ENCODE peak calls at places on chromosome 16, in six cellular contexts. Q is K562, T is H1, U is HepG2, F is GM12892, L is GM12878. Y is an unnamed sample.

GRCh38 chr16:50802000-50802399 is 60.1 kb downstream of the CYLD start:
- DNase-seq in F (no peak), T (no peak), U (no peak), Q (no peak), L (no peak), Y (no peak)

GRCh38 chr16:565420-566330 is 1.1 kb upstream of the NHLRC4 start:
- DNase-seq in F (no peak), U (no peak), L (no peak), Q (no peak), T (no peak), Y (no peak)

GRCh38 chr16:23905027-23905426 is 69.2 kb downstream of the PRKCB start:
- DNase-seq in L (no peak), Q (no peak), U (no peak), T (no peak), F (no peak), Y (no peak)

GRCh38 chr16:28180660-28181556 is 30.9 kb downstream of the XPO6 start:
- DNase-seq in F (no peak), U (no peak), Q (no peak), L (no peak), T (no peak), Y (no peak)

GRCh38 chr16:31134091-31134571 is 1.4 kb downstream of the PRSS8 start:
- DNase-seq in F (no peak), Q (peak), L (no peak), U (no peak), T (no peak), Y (no peak)

GRCh38 chr16:28181557-28181914 is 30.2 kb downstream of the XPO6 start:
- DNase-seq in L (no peak), T (no peak), U (peak), F (no peak), Q (peak), Y (no peak)

GRCh38 chr16:29974291-29975133 is 844 bp downstream of the TAOK2 start:
- DNase-seq in L (no peak), F (no peak), U (no peak), T (no peak), Q (peak), Y (no peak)

GRCh38 chr16:15621889-15622288 is 21.1 kb downstream of the MARF1 start:
- DNase-seq in T (no peak), F (no peak), U (no peak), L (no peak), Q (no peak), Y (no peak)

GRCh38 chr16:81758376-81758775 is 20.7 kb upstream of the PLCG2 start:
- DNase-seq in L (no peak), U (peak), Q (no peak), T (no peak), F (no peak), Y (no peak)

GRCh38 chr16:65480276-65480675 is 358.4 kb upstream of the CDH11 start:
- DNase-seq in L (no peak), U (no peak), Q (no peak), T (no peak), F (no peak), Y (no peak)

GRCh38 chr16:58021661-58022551 is 3.6 kb upstream of the MMP15 start:
- DNase-seq in U (no peak), F (no peak), Q (no peak), L (no peak), T (no peak), Y (no peak)

GRCh38 chr16:54208262-54208661 is 78.3 kb downstream of the IRX3 start:
- DNase-seq in F (no peak), U (no peak), L (no peak), T (no peak), Q (no peak), Y (no peak)

GRCh38 chr16:21037736-21038135 is 112.9 kb downstream of the DNAH3 start:
- DNase-seq in L (no peak), T (no peak), F (no peak), Q (no peak), U (no peak), Y (no peak)

GRCh38 chr16:87536795-87537142 is 43.9 kb upstream of the ZCCHC14 start:
- DNase-seq in U (no peak), L (no peak), F (no peak), Q (no peak), T (no peak), Y (no peak)

GRCh38 chr16:87535457-87535854 is 42.6 kb upstream of the ZCCHC14 start:
- DNase-seq in L (no peak), F (no peak), Q (no peak), U (no peak), T (no peak), Y (no peak)

GRCh38 chr16:87534030-87534653 is 41.3 kb upstream of the ZCCHC14 start:
- DNase-seq in T (no peak), F (no peak), Q (no peak), U (no peak), L (no peak), Y (no peak)

GRCh38 chr16:87534751-87535150 is 41.9 kb upstream of the ZCCHC14 start:
- DNase-seq in U (no peak), T (no peak), F (no peak), L (no peak), Q (no peak), Y (no peak)

GRCh38 chr16:87535855-87536794 is 43.3 kb upstream of the ZCCHC14 start:
- DNase-seq in U (peak), T (no peak), F (no peak), L (no peak), Q (no peak), Y (no peak)
- TF ChIP-seq POLR2A in U (no peak), T (no peak), F (no peak), L (no peak), Q (no peak), Y (no peak)

DNA sequence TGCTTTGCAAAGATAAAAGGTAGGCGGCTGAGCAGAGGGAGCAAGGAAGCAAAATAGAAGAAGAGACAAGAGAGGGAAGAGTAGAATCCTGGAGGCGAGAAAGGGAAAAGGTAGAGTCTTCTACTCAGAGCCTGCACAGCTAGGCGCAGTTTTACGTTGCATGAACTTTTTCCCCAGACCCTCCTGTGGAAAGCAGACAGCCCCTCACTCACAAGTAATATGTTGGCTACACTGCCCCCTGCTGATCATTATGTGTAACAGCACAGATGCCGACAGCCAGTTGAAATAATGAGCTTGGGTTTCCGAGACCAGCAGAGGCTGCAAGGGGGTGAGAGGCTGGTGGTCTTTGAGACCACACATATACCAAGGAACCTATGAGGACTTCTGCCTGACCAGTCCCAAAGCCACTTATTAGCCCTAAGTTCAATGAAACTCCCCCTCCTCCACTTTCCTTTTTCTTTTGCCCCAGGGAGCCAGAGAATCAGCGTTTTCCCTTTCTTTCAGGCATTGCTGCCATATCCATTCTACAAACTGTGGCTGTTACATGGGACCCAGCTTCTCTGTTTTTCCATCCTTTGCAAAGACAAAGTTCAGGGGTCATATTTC is 22.5 kb upstream of the CMTR2 start:
- DNase-seq in U (peak), Q (peak), T (peak), F (no peak), L (no peak), Y (no peak)
- TF ChIP-seq TAF1 in U (no peak), Q (no peak), T (no peak), F (no peak), L (no peak), Y (no peak)

GRCh38 chr16:1984347-1985225 is 593 bp downstream of the GFER start:
- DNase-seq in Q (peak), T (no peak), F (no peak), U (peak), L (no peak), Y (no peak)

GRCh38 chr16:1981972-1982574 is 804 bp upstream of the NOXO1 start:
- DNase-seq in L (no peak), T (no peak), Q (no peak), U (peak), F (no peak), Y (no peak)

GRCh38 chr16:1985466-1986150 is 1.6 kb downstream of the GFER start:
- DNase-seq in F (no peak), U (no peak), Q (no peak), T (no peak), L (no peak), Y (no peak)

GRCh38 chr16:1983053-1983543 is 895 bp upstream of the GFER start:
- DNase-seq in Q (no peak), F (no peak), U (no peak), L (no peak), T (no peak), Y (no peak)

DNA sequence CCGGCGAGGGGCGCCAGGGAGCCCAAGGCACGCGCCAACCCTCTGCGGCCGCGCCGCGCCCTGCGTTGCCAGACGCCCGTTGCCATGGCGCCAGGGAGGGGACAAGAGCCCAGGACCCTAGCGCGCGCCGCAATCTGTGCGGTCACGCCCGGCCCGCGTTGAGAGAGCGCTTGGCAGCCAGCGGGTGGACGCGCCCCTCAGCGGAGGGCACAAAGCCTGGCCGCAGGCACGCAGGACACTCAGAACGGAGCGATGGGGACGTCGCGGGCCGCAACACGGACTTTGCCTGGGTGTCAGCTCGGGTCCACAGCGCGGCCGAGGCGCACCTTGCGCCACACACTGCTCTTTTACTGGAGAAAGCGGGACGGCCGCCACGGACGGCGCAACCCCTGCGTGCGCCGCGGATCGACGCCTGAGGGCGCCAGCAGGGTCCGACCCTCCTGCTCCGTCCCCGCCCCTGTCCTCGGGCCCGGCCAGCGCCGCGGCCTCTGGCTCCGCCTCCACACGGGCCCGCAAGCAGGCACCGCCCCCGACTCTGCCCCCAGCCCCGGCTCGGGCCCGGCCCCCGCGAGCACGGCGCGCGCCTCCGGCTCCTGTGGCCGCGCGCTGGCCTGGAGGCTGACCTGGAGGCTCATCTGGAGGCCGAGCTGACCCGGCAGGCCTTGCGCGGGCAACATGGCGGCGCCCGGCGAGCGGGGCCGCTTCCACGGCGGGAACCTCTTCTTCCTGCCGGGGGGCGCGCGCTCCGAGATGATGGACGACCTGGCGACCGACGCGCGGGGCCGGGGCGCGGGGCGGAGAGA is at the start of gene GFER:
- DNase-seq in L (peak), F (peak), U (peak), Q (peak), T (peak), Y (peak)
- TF ChIP-seq POLR2A in L (peak), F (peak), U (peak), Q (peak), T (no peak), Y (peak)

GRCh38 chr16:69049146-69049545 is 56.3 kb upstream of the HAS3 start:
- DNase-seq in Q (no peak), F (no peak), T (no peak), U (no peak), L (no peak), Y (no peak)
- TF ChIP-seq TAF1 in Q (no peak), F (no peak), T (no peak), U (no peak), L (no peak), Y (no peak)

DNA sequence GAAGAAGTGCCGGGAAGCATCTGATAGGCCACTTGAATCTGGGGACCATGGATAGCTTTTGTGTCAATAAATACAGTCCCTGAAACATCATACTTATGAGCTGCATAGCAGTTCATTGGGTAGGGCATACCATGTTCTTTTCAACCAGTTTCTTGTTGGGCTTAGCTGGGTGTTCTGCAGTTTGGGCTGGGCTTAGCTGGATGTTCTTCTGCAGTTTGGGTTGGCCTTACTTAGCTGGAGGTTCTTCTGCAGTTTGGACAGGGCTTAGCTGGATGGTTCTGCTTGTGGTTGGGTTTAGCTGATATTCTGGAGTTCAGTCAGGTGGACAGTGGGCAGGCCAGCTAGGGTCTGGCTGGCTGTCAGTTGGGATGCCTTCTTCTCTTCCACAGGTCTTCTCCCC is 52.1 kb downstream of the LCMT1 start:
- DNase-seq in Q (no peak), L (no peak), T (no peak), F (no peak), U (no peak), Y (no peak)
- TF ChIP-seq POLR2A in Q (no peak), L (no peak), T (no peak), F (no peak), U (no peak), Y (no peak)

GRCh38 chr16:66925322-66925840 is at the start of gene RRAD:
- DNase-seq in U (no peak), T (peak), L (no peak), F (no peak), Q (peak), Y (no peak)

GRCh38 chr16:66923247-66923851 is 2.0 kb downstream of the RRAD start:
- DNase-seq in U (no peak), Q (no peak), L (no peak), F (no peak), T (no peak), Y (no peak)

GRCh38 chr16:66923866-66924265 is 1.5 kb downstream of the RRAD start:
- DNase-seq in T (no peak), L (no peak), F (no peak), U (no peak), Q (no peak), Y (no peak)

GRCh38 chr16:66926171-66926570 is 836 bp upstream of the RRAD start:
- DNase-seq in U (no peak), F (no peak), T (no peak), Q (no peak), L (no peak), Y (no peak)

DNA sequence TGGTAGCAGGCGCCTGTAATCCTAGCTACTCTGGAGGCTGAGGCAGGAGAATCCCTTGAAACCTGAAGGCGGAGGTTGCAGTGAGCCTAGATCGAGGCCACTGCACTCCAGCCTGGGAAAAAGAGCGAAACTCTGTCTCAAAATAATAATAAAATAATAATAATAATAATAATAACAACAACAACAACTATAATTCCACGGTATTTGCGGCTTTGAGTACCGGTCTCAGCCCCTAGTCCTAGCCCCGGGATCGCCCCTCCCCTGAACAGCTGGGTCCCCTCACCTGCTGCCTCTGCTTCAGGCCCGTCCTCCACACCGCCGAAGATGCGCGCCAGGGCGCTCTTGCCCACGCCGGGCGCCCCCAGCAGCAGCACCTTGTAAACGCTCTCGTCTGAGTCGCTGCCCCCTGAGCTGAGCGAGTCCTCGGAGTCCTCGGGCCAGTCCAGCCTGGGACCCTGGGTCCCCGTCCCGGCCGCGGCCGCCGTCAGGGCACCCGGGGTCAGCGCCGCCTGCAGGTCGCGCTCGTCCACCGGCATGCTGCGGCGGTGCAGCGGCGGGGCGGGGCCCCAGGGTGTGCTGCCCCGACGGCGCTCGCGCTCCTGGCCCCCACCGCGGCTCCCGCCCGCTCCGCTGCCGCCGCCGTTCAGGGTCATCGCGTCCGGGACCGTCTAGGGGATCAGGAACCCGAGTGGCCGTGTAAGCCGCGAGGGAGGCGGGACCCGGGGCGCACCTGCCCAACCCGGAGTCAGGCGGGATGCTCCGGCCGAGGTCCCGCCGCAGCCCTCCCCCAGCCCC is 611 bp downstream of the RRAD start:
- DNase-seq in F (peak), T (peak), Q (peak), L (no peak), U (no peak), Y (peak)
- TF ChIP-seq TAF1 in F (no peak), T (no peak), Q (no peak), L (no peak), U (no peak), Y (no peak)

DNA sequence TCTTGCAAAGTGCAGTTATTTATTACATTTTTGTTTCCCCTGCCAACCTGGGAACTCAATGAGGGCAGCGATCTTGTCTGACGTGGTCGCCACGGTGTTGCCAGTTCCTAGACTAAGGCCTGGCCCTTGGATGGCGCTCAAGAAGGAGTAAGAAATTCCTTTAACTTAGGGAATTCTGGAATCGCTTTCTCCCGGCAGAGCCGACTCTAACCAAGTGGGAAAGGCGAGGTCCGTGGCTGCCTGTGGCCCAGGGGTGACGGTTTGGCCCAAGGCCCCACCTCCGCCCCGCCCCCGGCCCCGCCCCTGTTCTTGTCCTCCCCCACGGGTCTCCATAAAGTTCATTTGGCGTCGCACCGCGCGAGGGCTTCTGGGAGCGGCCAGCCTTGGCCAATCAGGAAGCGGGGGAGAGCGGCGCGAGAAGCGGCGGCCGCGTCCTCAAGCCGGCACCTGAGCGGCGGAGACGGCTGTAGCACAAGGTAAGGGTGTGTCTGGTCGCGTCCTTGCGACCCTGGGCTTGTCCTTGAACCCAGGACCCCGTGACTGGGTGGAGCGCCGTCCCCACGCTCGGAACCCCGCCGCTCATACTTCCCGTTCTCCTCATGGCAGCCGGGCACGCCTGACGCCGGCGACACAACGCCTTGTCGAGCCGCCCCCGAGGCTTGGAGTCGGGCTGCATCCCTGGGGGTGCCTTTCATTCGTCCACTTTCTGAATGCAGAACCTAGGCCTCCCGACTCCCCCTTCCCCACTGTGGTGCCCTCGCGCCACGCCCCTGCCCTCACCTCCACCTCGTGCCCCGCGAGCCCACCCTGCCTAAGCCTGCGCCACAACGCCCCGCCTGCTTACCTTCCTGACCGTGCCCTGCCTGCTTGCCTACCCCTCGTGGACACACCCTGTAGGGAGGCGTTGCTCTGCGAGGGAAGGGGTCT is at the start of gene NUP93:
- DNase-seq in F (peak), U (peak), L (peak), Q (peak), T (peak), Y (peak)
- TF ChIP-seq POLR2A in F (peak), U (peak), L (peak), Q (peak), T (peak), Y (peak)

GRCh38 chr16:84374160-84374489 is 5.8 kb downstream of the ATP2C2 start:
- DNase-seq in U (no peak), T (no peak), Q (no peak), L (no peak), F (no peak), Y (no peak)
- TF ChIP-seq TAF1 in U (no peak), T (no peak), Q (no peak), L (no peak), F (no peak), Y (no peak)